ENCODE peak calls at places on chromosomes 3 and 15, in ten cellular contexts. S is stomach; A is heart right ventricle; B is adrenal gland; J is spleen; N is lower lobe of right lung; Q is PC-3; D is aorta; W is right lobe of liver; T is CD8-positive, alpha-beta memory T cell. F is an unnamed sample. For H3K9me3, the result is how much of the 10 kb centered on the place peaks cover.

GRCh38 chr15:61685971-61686370 is 374.3 kb downstream of the VPS13C start:
- DNase-seq in W (no peak), Q (no peak), T (no peak), A (no peak), J (no peak), N (no peak), D (no peak), B (no peak), S (no peak), F (no peak)

GRCh38 chr3:129428382-129429079 is at the start of gene EFCAB12:
- DNase-seq in D (peak), S (peak), W (peak), A (peak), T (peak), Q (peak), N (peak), B (peak), J (peak), F (peak)

GRCh38 chr3:173399001-173399400 is 1.5 kb downstream of the NLGN1 start:
- DNase-seq in A (no peak), Q (no peak), W (no peak), D (no peak), N (no peak), J (no peak), S (no peak), B (no peak), T (no peak), F (no peak)

GRCh38 chr15:97995881-97996603 is 35.5 kb downstream of the ARRDC4 start:
- DNase-seq in W (no peak), Q (peak), T (no peak), A (no peak), N (no peak), S (peak), D (no peak), J (no peak), B (peak), F (no peak)

GRCh38 chr3:182027366-182027765 is 315.6 kb downstream of the SOX2 start:
- DNase-seq in S (no peak), W (no peak), Q (peak), A (no peak), D (no peak), B (no peak), J (no peak), N (no peak), T (no peak), F (no peak)

GRCh38 chr3:171321959-171322358 is 138.2 kb downstream of the TNIK start:
- DNase-seq in S (no peak), N (no peak), D (no peak), A (no peak), W (no peak), Q (no peak), B (no peak), T (no peak), J (no peak), F (no peak)

GRCh38 chr3:183551930-183552329 is 3.6 kb downstream of the KLHL6 start:
- DNase-seq in D (no peak), B (no peak), A (no peak), J (no peak), T (no peak), S (no peak), W (no peak), N (no peak), Q (no peak), F (no peak)

GRCh38 chr3:23685484-23686258 is 120.1 kb upstream of the UBE2E1 start:
- DNase-seq in A (peak), J (no peak), N (no peak), W (peak), B (peak), T (no peak), Q (peak), S (peak), D (peak), F (no peak)

GRCh38 chr15:98787936-98788757 is 139.8 kb downstream of the IGF1R start:
- DNase-seq in W (no peak), Q (no peak), S (no peak), D (no peak), J (peak), T (no peak), N (peak), A (no peak), B (no peak), F (no peak)

GRCh38 chr3:142213298-142213697 is 12.1 kb downstream of the GK5 start:
- DNase-seq in A (no peak), N (no peak), S (peak), Q (no peak), W (no peak), D (peak), T (no peak), B (peak), J (no peak), F (no peak)

GRCh38 chr15:93706881-93707280 is 524.5 kb upstream of the MCTP2 start:
- DNase-seq in N (no peak), Q (no peak), S (no peak), W (no peak), D (no peak), B (no peak), T (no peak), J (no peak), A (no peak), F (no peak)

GRCh38 chr3:77380141-77380540 is 340.2 kb downstream of the ROBO2 start:
- DNase-seq in J (no peak), N (no peak), B (no peak), Q (no peak), S (no peak), W (no peak), A (no peak), T (no peak), D (no peak), F (no peak)

GRCh38 chr3:187983484-187984124 is 170.4 kb upstream of the LPP start:
- DNase-seq in T (no peak), B (peak), Q (no peak), N (no peak), D (no peak), J (no peak), A (peak), S (no peak), W (peak), F (no peak)

GRCh38 chr15:43975326-43975725 is 148.5 kb downstream of the WDR76 start:
- DNase-seq in D (no peak), T (no peak), B (no peak), N (no peak), S (no peak), W (no peak), J (no peak), Q (no peak), A (no peak), F (no peak)

GRCh38 chr3:20811006-20811405 is 625.0 kb upstream of the SGO1 start:
- DNase-seq in W (no peak), A (no peak), D (no peak), N (no peak), T (no peak), Q (no peak), S (no peak), B (no peak), J (no peak), F (no peak)

GRCh38 chr3:20808864-20809263 is 622.9 kb upstream of the SGO1 start:
- DNase-seq in J (no peak), W (no peak), T (no peak), B (no peak), S (no peak), A (no peak), D (no peak), Q (no peak), N (no peak), F (no peak)

GRCh38 chr3:20809356-20809755 is 623.4 kb upstream of the SGO1 start:
- DNase-seq in B (no peak), T (no peak), S (no peak), W (no peak), N (no peak), A (no peak), J (no peak), D (no peak), Q (no peak), F (no peak)

DNA sequence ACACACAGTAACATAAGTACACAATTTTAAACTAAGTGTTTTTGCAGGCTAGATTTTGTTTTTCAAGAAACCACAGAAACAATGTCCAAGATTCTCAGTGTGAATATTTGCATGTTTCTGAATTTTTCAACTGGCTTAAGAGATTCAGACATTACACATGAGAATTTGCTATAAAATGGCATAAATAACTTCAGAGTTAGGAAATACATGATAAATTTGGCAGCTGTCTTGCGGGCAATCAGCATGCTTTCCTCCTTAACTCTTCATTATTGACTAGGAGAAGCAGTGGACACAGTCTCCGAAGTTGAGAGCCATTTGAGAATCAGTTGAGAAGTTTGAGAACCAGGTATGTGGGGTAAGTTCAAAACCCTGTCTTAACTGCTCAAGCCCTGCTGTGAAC is 625.6 kb upstream of the SGO1 start:
- DNase-seq in B (no peak), A (no peak), T (no peak), D (no peak), W (no peak), J (no peak), S (no peak), Q (no peak), N (no peak), F (no peak)
- H3K9me3 ChIP-seq in B (under half), A (under half), T (under half), D (under half), W (under half), J (under half), S (under half), Q (under half), N (under half), F (under half)

GRCh38 chr15:39574416-39574815 is 6.5 kb upstream of the THBS1 start:
- DNase-seq in Q (no peak), A (no peak), W (no peak), N (no peak), J (no peak), S (no peak), B (no peak), T (no peak), D (no peak), F (no peak)
- H3K9me3 ChIP-seq in Q (under half), A (under half), W (under half), N (under half), J (under half), S (under half), B (under half), T (under half), D (under half), F (under half)

DNA sequence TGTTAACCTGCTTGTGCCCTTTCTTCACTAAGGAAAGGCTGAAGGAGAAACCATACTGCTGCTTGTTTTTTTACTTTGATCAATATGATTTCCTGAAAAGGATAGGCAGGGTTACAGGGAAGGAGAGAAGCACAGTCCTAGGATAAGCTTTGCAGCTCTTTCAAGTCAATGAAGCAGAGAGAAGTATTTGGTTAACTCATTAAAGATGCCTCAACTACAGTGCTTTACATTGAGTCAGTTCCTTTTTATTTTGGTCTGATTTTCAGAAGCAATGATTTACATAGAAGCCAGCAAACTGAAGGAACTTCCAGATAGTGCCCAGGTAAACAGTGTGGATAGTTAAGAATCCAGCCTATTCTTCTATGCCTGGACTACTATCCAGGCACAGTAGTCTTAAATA is 64.8 kb downstream of the ARIH1 start:
- DNase-seq in A (no peak), N (no peak), D (no peak), J (no peak), Q (no peak), B (no peak), S (no peak), W (no peak), T (no peak), F (no peak)
- H3K9me3 ChIP-seq in A (under half), N (under half), D (under half), J (under half), Q (under half), B (under half), S (under half), W (under half), T (under half), F (under half)

GRCh38 chr3:84223512-84223911 is 735.3 kb upstream of the CADM2 start:
- DNase-seq in T (no peak), S (no peak), W (no peak), Q (peak), N (no peak), D (no peak), J (no peak), B (no peak), A (no peak), F (no peak)
- H3K9me3 ChIP-seq in T (under half), S (under half), W (under half), Q (under half), N (under half), D (under half), J (half or more), B (under half), A (under half), F (under half)

GRCh38 chr15:25171856-25172687 is 217.3 kb downstream of the SNRPN start:
- DNase-seq in T (no peak), S (no peak), D (no peak), N (peak), B (no peak), A (no peak), Q (no peak), W (peak), J (peak), F (no peak)
- H3K9me3 ChIP-seq in T (under half), S (half or more), D (under half), N (under half), B (under half), A (under half), Q (under half), W (under half), J (half or more), F (under half)

DNA sequence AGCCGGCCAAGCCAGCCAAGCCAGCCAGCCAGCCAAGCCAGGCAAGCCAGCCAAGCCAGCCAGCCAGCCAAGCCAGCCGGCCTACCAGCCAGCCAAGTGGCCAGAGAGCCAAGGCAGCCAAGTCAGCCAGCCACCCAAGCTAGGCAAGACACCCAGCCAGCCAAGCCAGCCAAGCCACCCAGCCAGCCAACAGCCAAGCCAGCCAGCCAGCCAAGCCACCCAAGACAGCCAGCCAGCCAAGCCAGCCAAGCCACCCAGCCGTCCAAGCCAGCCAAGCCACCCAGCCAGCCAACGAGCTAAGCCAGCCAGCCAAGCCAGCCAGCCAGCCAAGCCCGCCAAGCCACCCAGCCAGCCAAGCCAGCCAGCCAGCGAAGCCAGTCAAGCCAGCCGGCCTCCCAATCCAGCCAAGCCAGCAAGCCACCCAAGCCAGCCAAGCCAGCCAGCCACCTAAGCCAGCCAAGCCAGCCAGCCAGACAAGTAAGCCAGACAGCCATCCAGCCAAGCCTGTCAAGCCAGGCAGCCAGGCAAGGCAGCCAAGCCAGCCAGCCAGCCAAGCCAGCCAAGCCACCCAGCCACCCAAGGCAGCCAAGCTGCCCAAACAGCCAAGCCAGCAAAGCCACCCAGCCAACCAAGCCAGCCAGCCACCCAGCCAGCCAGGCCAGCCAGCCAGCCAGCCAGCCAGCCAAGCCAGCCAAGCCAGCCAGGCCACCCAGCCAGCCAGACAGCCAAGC is 200.5 kb downstream of the GOLGA6L6 start:
- DNase-seq in Q (peak), A (peak), N (peak), D (peak), B (no peak), J (peak), S (peak), T (peak), W (peak), F (peak)
- H3K9me3 ChIP-seq in Q (half or more), A (under half), N (under half), D (under half), B (under half), J (under half), S (half or more), T (under half), W (under half), F (under half)

DNA sequence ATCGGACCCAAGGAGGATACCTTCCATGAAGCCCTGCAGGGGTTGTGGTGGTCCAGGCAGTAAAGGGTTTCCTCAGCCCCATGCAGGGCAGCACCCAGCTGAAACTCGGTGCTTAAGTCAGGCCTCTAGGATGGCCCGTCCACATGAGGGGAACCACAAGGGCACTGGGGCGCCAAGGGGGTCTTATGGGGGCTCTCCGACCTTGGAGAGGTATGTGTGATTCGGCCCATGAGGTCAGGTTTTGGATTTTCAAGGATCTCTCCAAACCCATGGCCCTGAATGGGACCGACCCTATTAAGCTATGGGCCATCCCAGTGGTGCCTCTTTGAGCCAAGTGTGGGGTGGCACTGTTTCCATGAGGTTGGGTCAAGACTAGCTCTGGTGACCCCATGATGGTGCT is 233.3 kb downstream of the SNRPN start:
- DNase-seq in S (no peak), A (no peak), W (no peak), J (no peak), B (no peak), T (no peak), Q (no peak), D (peak), N (no peak), F (no peak)
- H3K9me3 ChIP-seq in S (half or more), A (under half), W (under half), J (half or more), B (under half), T (under half), Q (under half), D (under half), N (under half), F (under half)

DNA sequence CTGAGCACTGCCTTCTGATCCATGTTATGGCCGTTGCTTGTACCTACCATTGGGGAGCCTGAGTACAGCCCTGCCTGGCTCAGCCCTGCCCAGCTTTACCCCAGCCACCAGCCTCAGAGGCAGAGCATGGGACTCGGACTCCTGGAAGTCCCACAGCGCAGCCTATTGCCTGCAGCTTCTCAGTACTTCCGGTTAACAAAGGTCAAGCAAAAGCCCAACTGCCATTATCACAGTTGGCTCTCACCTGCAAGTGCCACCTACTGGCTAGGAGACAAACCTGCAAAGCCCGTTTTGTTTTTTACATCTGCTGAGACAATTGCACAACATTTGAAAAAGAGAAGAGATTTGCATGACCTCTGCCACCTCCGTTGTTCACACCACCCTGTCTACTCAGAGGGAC is 1081.7 kb downstream of the NAALADL2 start:
- DNase-seq in B (no peak), D (peak), A (no peak), S (no peak), W (no peak), J (peak), T (no peak), Q (peak), N (no peak), F (no peak)
- H3K9me3 ChIP-seq in B (under half), D (under half), A (under half), S (under half), W (under half), J (half or more), T (under half), Q (under half), N (under half), F (under half)